ENCODE peak calls at places on chromosomes 7 and 10, in ten cellular contexts. I is IMR-90, E is H1, B is transverse colon, D is prostate gland, Q is kidney, Y is cardiac muscle cell, J is OCI-LY7, V is PC-9, C is fibroblast of lung. L is an unnamed sample.

GRCh38 chr10:17062009-17062408 is 67.6 kb downstream of the CUBN start:
- DNase-seq in Y (no peak), V (peak; percentile 66), B (no peak), E (no peak), C (peak; percentile 89), D (no peak), I (peak; percentile 90), Q (no peak), J (no peak), L (no peak)

GRCh38 chr10:3949741-3950140 is 164.7 kb upstream of the KLF6 start:
- DNase-seq in Q (no peak), D (no peak), E (no peak), Y (peak; percentile 15), V (no peak), J (no peak), B (no peak), C (no peak), I (no peak), L (no peak)

GRCh38 chr7:26198133-26198780 is 2.3 kb downstream of the HNRNPA2B1 start:
- DNase-seq in C (no peak), Q (no peak), D (no peak), Y (no peak), V (no peak), E (no peak), B (no peak), J (peak; percentile 60), I (no peak), L (no peak)

GRCh38 chr7:127683776-127684681 is 32.0 kb downstream of the SND1 start:
- DNase-seq in D (no peak), V (no peak), B (no peak), Q (no peak), J (peak; percentile 43), E (no peak), C (no peak), Y (no peak), I (no peak), L (no peak)

GRCh38 chr7:91846436-91846835 is 34.1 kb downstream of the MTERF1 start:
- DNase-seq in I (peak; percentile 21), B (no peak), Y (no peak), V (no peak), J (no peak), E (no peak), Q (no peak), D (no peak), C (peak; percentile 71), L (no peak)

GRCh38 chr10:46518028-46518725 is 38.3 kb downstream of the GPRIN2 start:
- DNase-seq in C (no peak), E (peak; percentile 43), J (no peak), V (no peak), I (no peak), Q (no peak), Y (no peak), D (no peak), B (peak; percentile 3), L (no peak)

GRCh38 chr7:431658-432111 is 88.0 kb downstream of the PDGFA start:
- DNase-seq in D (no peak), V (no peak), Y (no peak), I (no peak), E (no peak), C (peak; percentile 39), Q (peak; percentile 88), B (no peak), J (no peak), L (no peak)

GRCh38 chr10:3424102-3424803 is 251.7 kb upstream of the PITRM1 start:
- DNase-seq in E (no peak), C (peak; percentile 68), V (no peak), Y (no peak), Q (no peak), B (no peak), I (no peak), J (no peak), D (no peak), L (peak; percentile 69)

GRCh38 chr10:128594688-128595087 is 468.5 kb upstream of the MKI67 start:
- DNase-seq in C (no peak), E (no peak), J (no peak), B (no peak), V (no peak), I (no peak), Q (no peak), Y (no peak), D (no peak), L (no peak)

GRCh38 chr10:48555310-48556042 is 49.4 kb downstream of the ARHGAP22 start:
- DNase-seq in D (no peak), Y (no peak), J (no peak), C (no peak), V (no peak), Q (peak; percentile 46), B (no peak), I (no peak), E (peak; percentile 42), L (no peak)
- TF ChIP-seq CTCF in D (no peak), Y (no peak), J (no peak), C (no peak), V (no peak), Q (no peak), B (no peak), I (no peak), E (peak; percentile 38), L (no peak)

GRCh38 chr7:2202361-2202761 is 30.4 kb downstream of the MAD1L1 start:
- DNase-seq in Q (peak; percentile 33), C (no peak), I (no peak), D (no peak), J (no peak), V (no peak), E (no peak), B (no peak), Y (no peak), L (no peak)
- H3K27ac ChIP-seq in Q (no peak overlapping the region), C (no peak overlapping the region), I (no peak overlapping the region), D (no peak overlapping the region), J (no peak overlapping the region), V (no peak overlapping the region), E (no peak overlapping the region), B (no peak overlapping the region), Y (peak overlapping the region; percentile 85), L (no peak overlapping the region)

DNA sequence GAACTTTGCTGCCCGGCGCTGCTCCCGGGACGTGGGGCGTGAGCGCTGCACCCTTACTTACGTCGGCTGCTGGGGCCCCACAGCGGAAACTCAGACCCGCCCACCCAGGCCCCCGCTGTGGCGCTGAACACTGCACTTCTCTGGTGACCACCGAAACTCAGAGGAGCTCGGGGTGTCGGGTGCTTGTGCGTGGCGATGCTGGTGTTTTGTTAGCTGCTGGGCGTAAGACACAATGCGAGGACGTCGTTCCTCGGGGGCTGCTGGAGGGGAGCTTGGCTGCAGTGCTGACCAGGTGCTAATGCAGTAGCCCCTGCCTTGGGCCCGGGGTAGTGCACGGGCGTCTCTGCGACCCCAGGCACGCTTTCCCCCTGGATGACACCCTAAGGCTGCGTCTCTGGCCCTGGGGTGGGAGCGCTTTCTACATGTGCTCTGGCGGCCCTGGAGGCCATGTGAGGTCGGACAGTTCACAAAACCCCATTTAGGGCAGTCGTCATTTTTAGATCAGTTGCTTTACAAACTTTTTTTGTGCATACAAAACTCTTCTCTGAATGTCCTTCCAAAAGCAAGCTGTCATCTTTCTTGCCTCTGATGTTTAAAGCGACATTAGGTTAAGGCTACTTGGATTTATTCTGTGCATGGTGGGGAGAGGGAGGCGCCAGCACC is 5.7 kb downstream of the MAFK start:
- DNase-seq in C (no peak), B (no peak), J (no peak), D (no peak), I (no peak), Q (peak; percentile 72), E (no peak), Y (no peak), V (no peak), L (no peak)
- H3K36me3 ChIP-seq in C (peaks cover 26% of the 10 kb centered on the region), B (no peaks in the 10 kb centered on the region), J (peaks cover 51% of the 10 kb centered on the region), D (peaks cover 4% of the 10 kb centered on the region), I (peaks cover 21% of the 10 kb centered on the region), Q (no peaks in the 10 kb centered on the region), E (no peaks in the 10 kb centered on the region), Y (no peaks in the 10 kb centered on the region), V (peaks cover 10% of the 10 kb centered on the region), L (peaks cover 26% of the 10 kb centered on the region)

DNA sequence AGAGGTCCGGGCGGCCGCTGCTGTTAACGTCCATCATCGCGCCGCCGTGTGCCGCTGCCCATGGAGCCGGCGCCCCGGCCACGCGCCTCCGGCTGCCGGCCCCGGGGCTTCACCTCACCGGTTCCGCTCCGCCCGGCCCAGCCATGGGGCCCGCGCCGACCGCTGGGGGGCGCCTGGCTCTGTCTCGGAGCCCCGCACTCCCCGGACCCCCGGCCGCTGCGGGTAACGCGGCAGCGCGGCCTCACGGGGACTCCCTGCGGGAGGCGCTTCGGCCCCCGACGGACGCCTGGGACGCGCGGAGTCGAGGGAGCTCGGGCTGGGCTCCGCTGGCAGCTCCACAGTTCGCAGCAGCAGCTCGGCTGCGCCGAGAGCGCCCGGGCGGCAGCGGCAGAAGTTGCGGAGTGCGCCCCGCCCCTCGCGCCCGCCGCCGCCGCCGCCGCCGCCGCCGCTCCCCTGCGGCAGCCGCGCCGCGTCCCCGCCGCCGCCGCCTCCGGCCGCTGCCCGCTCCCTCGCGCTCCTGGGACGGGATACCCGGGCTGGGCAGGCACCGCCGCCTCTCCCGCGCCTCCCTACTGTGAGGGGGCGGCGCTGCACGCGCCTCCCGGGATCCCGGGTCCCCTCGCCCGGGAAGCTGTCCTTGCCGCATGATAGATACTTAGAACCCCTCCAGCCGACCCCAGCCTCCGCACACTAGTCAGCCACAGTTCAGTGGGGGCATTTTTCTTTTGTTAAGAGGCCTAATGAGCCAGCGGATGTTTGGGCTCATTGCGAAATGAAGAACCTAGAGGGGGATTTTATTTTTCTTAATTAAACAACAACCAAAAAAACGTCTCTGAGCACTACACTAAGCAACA is at the start of gene HTR7:
- DNase-seq in E (peak; percentile 88), Y (peak; percentile 73), C (peak; percentile 48), I (peak; percentile 33), Q (peak; percentile 82), B (peak; percentile 57), J (peak; percentile 28), D (peak; percentile 31), V (no peak), L (peak; percentile 24)
- TF ChIP-seq CTCF in E (peak; percentile 69), Y (peak; percentile 43), C (peak; percentile 15), I (peak; percentile 49), Q (peak; percentile 24), B (peak; percentile 32), J (peak; percentile 55), D (peak; percentile 40), V (no peak), L (peak; percentile 50)